ENCODE peak calls at places on chromosomes 6 and 20, in five cellular contexts. Y is Caki2, L is HTR-8/SVneo, D is lower leg skin, A is choroid plexus epithelial cell. M is an unnamed sample.

GRCh38 chr20:53934421-53935352 is 135.7 kb downstream of the BCAS1 start:
- DNase-seq in Y (no peak), L (peak), D (no peak), A (peak), M (no peak)

GRCh38 chr20:4483481-4483880 is 238.2 kb upstream of the PRND start:
- DNase-seq in Y (no peak), L (no peak), D (no peak), A (peak), M (no peak)

GRCh38 chr6:74249658-74250057 is 553.7 kb downstream of the CD109 start:
- DNase-seq in Y (no peak), L (no peak), D (no peak), A (peak), M (no peak)

GRCh38 chr20:36575066-36575743 is 1.8 kb downstream of the TGIF2 start:
- DNase-seq in Y (no peak), L (peak), D (peak), A (peak), M (no peak)

GRCh38 chr6:109451376-109451775 is 4.2 kb downstream of the MICAL1 start:
- DNase-seq in Y (no peak), L (no peak), D (no peak), A (no peak), M (no peak)

GRCh38 chr6:111482236-111482958 is 621 bp downstream of the REV3L start:
- DNase-seq in Y (peak), L (no peak), D (peak), A (peak), M (no peak)

GRCh38 chr20:63128367-63128766 is 87.6 kb downstream of the YTHDF1 start:
- DNase-seq in Y (no peak), L (no peak), D (no peak), A (no peak), M (no peak)

GRCh38 chr6:70310063-70310694 is 7.3 kb upstream of the COL9A1 start:
- DNase-seq in Y (peak), L (peak), D (no peak), A (peak), M (peak)

GRCh38 chr20:32522525-32522774 is 62.7 kb downstream of the NOL4L start:
- DNase-seq in Y (no peak), L (no peak), D (no peak), A (no peak), M (no peak)

GRCh38 chr6:158905277-158905676 is 86.1 kb upstream of the EZR start:
- DNase-seq in Y (peak), L (no peak), D (no peak), A (peak), M (no peak)

GRCh38 chr6:156953478-156954146 is 176.4 kb downstream of the ARID1B start:
- DNase-seq in Y (peak), L (peak), D (no peak), A (peak), M (peak)

GRCh38 chr6:55617272-55617671 is 38.3 kb upstream of the HMGCLL1 start:
- DNase-seq in Y (peak), L (no peak), D (no peak), A (peak), M (peak)

GRCh38 chr6:90708410-90708809 is 121.5 kb upstream of the MAP3K7 start:
- DNase-seq in Y (no peak), L (no peak), D (no peak), A (no peak), M (no peak)

GRCh38 chr6:69719602-69720193 is 77.1 kb downstream of the LMBRD1 start:
- DNase-seq in Y (no peak), L (peak), D (no peak), A (peak), M (peak)

M was measured in Jurkat, Clone E6-1.